ENCODE peak calls at places on chromosomes 2 and 18, in eight cellular contexts. J, C, H, B, N, S, E and M are unnamed samples.

GRCh38 chr18:70387018-70387417 is 98.2 kb downstream of the SOCS6 start:
- DNase-seq in J (no peak), C (peak; percentile 40), H (no peak), B (no peak), N (no peak), S (no peak), E (no peak), M (no peak)

GRCh38 chr2:192566863-192567262 is 372.1 kb upstream of the TMEFF2 start:
- DNase-seq in J (no peak), C (no peak), H (no peak), B (no peak), N (no peak), S (no peak), E (no peak), M (no peak)

GRCh38 chr2:9805435-9806297 is 37.6 kb upstream of the TAF1B start:
- DNase-seq in J (no peak), C (peak; percentile 80), H (no peak), B (no peak), N (no peak), S (no peak), E (peak; percentile 41), M (peak; percentile 91)

GRCh38 chr2:121202541-121203310 is 82.3 kb downstream of the TFCP2L1 start:
- DNase-seq in J (peak; percentile 27), C (no peak), H (no peak), B (no peak), N (no peak), S (no peak), E (no peak), M (no peak)

GRCh38 chr18:46393230-46393629 is 263.8 kb downstream of the LOXHD1 start:
- DNase-seq in J (no peak), C (no peak), H (peak; percentile 88), B (no peak), N (no peak), S (no peak), E (peak; percentile 47), M (no peak)

GRCh38 chr2:234423884-234424283 is 73.0 kb downstream of the ARL4C start:
- DNase-seq in J (no peak), C (no peak), H (no peak), B (no peak), N (no peak), S (no peak), E (no peak), M (no peak)

GRCh38 chr2:164850235-164850634 is 8.6 kb upstream of the COBLL1 start:
- DNase-seq in J (no peak), C (no peak), H (no peak), B (no peak), N (no peak), S (no peak), E (no peak), M (no peak)

GRCh38 chr2:9408641-9409151 is 14.6 kb downstream of the ITGB1BP1 start:
- DNase-seq in J (no peak), C (no peak), H (no peak), B (peak; percentile 77), N (no peak), S (peak; percentile 58), E (no peak), M (no peak)

GRCh38 chr2:241833938-241834852 is 24.5 kb downstream of the PDCD1 start:
- DNase-seq in J (no peak), C (no peak), H (no peak), B (no peak), N (no peak), S (no peak), E (no peak), M (no peak)

GRCh38 chr2:239257511-239257937 is 143.3 kb downstream of the HDAC4 start:
- DNase-seq in J (no peak), C (peak; percentile 92), H (no peak), B (peak; percentile 84), N (no peak), S (peak; percentile 51), E (no peak), M (peak; percentile 83)

GRCh38 chr18:67608909-67609308 is 92.4 kb upstream of the DSEL start:
- DNase-seq in J (no peak), C (peak; percentile 60), H (no peak), B (peak; percentile 32), N (no peak), S (peak; percentile 14), E (no peak), M (no peak)

GRCh38 chr2:111903516-111903915 is 5.1 kb downstream of the MERTK start:
- DNase-seq in J (no peak), C (no peak), H (no peak), B (no peak), N (no peak), S (no peak), E (no peak), M (no peak)

GRCh38 chr2:237134321-237134720 is 48.6 kb downstream of the COPS8 start:
- DNase-seq in J (no peak), C (no peak), H (no peak), B (no peak), N (no peak), S (no peak), E (no peak), M (no peak)
- H3K4me3 ChIP-seq in J (no peak overlapping the region), C (no peak overlapping the region), H (no peak overlapping the region), B (no peak overlapping the region), N (no peak overlapping the region), S (no peak overlapping the region), E (no peak overlapping the region), M (no peak overlapping the region)

DNA sequence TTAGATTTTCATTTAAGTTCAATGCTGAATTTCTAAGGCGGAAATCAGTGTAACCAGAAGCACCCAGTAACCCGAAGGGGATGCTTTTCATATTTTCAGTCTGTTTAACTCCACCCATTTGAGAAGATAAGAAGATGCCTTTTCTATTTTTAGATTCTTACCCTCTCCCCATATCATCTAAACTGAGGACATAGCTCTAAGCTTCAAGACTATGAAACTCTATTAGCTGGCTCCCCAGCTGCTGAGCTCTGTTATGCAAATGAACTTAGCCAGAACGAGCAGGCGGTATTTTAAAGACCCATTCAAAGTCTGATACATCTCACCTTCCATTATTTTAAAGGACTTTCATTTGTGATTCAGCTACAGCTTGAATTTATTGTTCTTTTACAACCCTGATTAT is 16.5 kb downstream of the CDC42EP3 start:
- DNase-seq in J (no peak), C (no peak), H (no peak), B (no peak), N (no peak), S (no peak), E (no peak), M (no peak)
- H3K4me3 ChIP-seq in J (no peak overlapping the region), C (no peak overlapping the region), H (peak overlapping the region; percentile 41), B (no peak overlapping the region), N (peak overlapping the region; percentile 11), S (no peak overlapping the region), E (no peak overlapping the region), M (no peak overlapping the region)

GRCh38 chr2:48345176-48345575 is 184.8 kb upstream of the STON1 start:
- DNase-seq in J (no peak), C (peak; percentile 25), H (no peak), B (peak; percentile 20), N (no peak), S (no peak), E (no peak), M (peak; percentile 47)

GRCh38 chr2:48346124-48346536 is 183.8 kb upstream of the STON1 start:
- DNase-seq in J (peak; percentile 65), C (peak; percentile 92), H (no peak), B (peak; percentile 89), N (peak; percentile 32), S (peak; percentile 60), E (no peak), M (peak; percentile 82)

GRCh38 chr2:48343571-48344440 is 186.1 kb upstream of the STON1 start:
- DNase-seq in J (no peak), C (peak; percentile 83), H (no peak), B (peak; percentile 64), N (no peak), S (peak; percentile 90), E (peak; percentile 10), M (peak; percentile 58)

GRCh38 chr2:48343154-48343553 is 186.8 kb upstream of the STON1 start:
- DNase-seq in J (no peak), C (no peak), H (no peak), B (no peak), N (no peak), S (no peak), E (no peak), M (no peak)

DNA sequence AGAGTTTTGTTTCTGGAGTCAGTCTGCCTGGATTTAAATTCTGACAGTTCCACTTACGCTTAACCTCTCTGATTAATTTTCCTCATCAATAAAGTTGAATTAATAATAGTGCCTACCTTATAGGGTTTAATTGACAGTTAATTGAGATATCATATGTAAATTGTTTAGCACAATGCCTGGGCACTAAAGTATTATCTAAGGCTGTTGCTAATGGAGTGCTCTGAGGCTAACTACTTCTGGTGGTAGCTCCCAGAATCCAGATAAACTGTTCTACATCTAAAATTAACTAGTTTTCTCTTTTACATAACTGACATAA is 185.6 kb upstream of the STON1 start:
- DNase-seq in J (no peak), C (no peak), H (no peak), B (no peak), N (no peak), S (no peak), E (no peak), M (no peak)
- H3K4me3 ChIP-seq in J (peak overlapping the region; percentile 10), C (no peak overlapping the region), H (no peak overlapping the region), B (peak overlapping the region; percentile 45), N (peak overlapping the region; percentile 34), S (peak overlapping the region; percentile 55), E (peak overlapping the region; percentile 43), M (no peak overlapping the region)

GRCh38 chr2:74575320-74575719 is 20.8 kb downstream of the DOK1 start:
- DNase-seq in J (no peak), C (peak; percentile 61), H (no peak), B (no peak), N (no peak), S (no peak), E (no peak), M (no peak)

GRCh38 chr2:74572178-74572925 is 17.8 kb downstream of the DOK1 start:
- DNase-seq in J (no peak), C (no peak), H (no peak), B (no peak), N (no peak), S (no peak), E (no peak), M (no peak)

GRCh38 chr2:74576151-74576755 is 21.7 kb downstream of the DOK1 start:
- DNase-seq in J (no peak), C (peak; percentile 85), H (no peak), B (peak; percentile 95), N (no peak), S (no peak), E (no peak), M (no peak)

GRCh38 chr2:74576830-74577229 is 22.3 kb downstream of the DOK1 start:
- DNase-seq in J (no peak), C (peak; percentile 96), H (no peak), B (peak; percentile 89), N (peak; percentile 40), S (no peak), E (no peak), M (peak; percentile 73)

DNA sequence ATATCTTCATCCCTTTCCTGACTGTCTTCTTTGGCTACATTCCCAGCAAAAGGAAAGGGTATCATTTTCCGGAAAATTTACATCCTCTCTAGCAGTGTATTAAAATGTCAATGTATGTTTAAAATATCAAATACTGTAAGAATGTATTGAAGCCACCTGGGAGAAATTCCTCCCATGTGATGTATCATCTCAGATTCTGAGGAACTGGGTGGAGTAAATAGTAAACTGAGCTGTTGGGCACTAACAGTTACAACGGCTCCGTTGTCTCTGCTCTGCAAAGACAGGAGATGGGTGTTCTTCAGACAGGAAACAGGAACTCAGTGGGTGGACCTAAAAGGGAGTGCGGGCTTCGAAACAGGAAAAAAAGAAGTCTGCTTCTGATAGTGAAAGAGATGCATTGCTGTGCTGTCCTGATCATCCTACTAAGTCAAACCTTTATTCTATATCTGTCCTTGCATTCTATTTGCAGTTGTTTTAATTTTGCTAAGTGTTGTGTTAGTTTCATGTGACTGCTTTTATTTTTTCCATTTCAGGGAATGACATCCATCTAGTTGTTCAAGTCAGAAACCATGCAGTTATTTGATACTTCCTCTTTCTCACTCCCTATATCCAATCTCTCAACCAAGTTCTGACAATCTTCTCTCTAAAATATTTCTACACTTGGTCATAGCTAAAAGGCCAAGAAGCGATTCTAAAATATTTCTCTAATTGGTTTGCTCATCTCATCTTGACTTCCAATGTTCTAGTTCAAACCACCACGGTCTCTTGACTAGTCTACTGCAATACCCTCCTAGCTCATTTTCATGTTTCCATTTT is 19.4 kb downstream of the DOK1 start:
- DNase-seq in J (no peak), C (peak; percentile 82), H (no peak), B (peak; percentile 46), N (no peak), S (peak; percentile 72), E (no peak), M (no peak)
- H3K4me3 ChIP-seq in J (peak overlapping the region; percentile 14), C (no peak overlapping the region), H (no peak overlapping the region), B (no peak overlapping the region), N (peak overlapping the region; percentile 12), S (peak overlapping the region; percentile 21), E (peak overlapping the region; percentile 36), M (no peak overlapping the region)